ENCODE peak calls at places on chromosomes 16 and 17, in six cellular contexts. One of them, this sample, is unnamed.

GRCh38 chr17:1095853-1096675 is 83.7 kb downstream of the ABR start:
- DNase-seq in iris pigment epithelial cell: no peak
- DNase-seq in ascending aorta: no peak
- DNase-seq in SK-MEL-5: no peak
- DNase-seq in EL: no peak
- DNase-seq in skeletal muscle cell: no peak
- DNase-seq in this sample: no peak

GRCh38 chr16:598823-599739 is 9.2 kb downstream of the RAB40C start:
- DNase-seq in iris pigment epithelial cell: no peak
- DNase-seq in ascending aorta: no peak
- DNase-seq in SK-MEL-5: no peak
- DNase-seq in EL: no peak
- DNase-seq in skeletal muscle cell: no peak
- DNase-seq in this sample: no peak

GRCh38 chr17:68489919-68490318 is 22.3 kb upstream of the PRKAR1A start:
- DNase-seq in iris pigment epithelial cell: no peak
- DNase-seq in ascending aorta: no peak
- DNase-seq in SK-MEL-5: no peak
- DNase-seq in EL: no peak
- DNase-seq in skeletal muscle cell: no peak
- DNase-seq in this sample: no peak

GRCh38 chr16:80277182-80277581 is 263.6 kb upstream of the DYNLRB2 start:
- DNase-seq in iris pigment epithelial cell: no peak
- DNase-seq in ascending aorta: no peak
- DNase-seq in SK-MEL-5: peak
- DNase-seq in EL: no peak
- DNase-seq in skeletal muscle cell: no peak
- DNase-seq in this sample: no peak

GRCh38 chr17:81313776-81314409 is 18.8 kb upstream of the SLC38A10 start:
- DNase-seq in iris pigment epithelial cell: no peak
- DNase-seq in ascending aorta: no peak
- DNase-seq in SK-MEL-5: no peak
- DNase-seq in EL: no peak
- DNase-seq in skeletal muscle cell: no peak
- DNase-seq in this sample: no peak

GRCh38 chr17:62966426-62967110 is 533 bp downstream of the TANC2 start:
- DNase-seq in iris pigment epithelial cell: peak
- DNase-seq in ascending aorta: no peak
- DNase-seq in SK-MEL-5: peak
- DNase-seq in EL: peak
- DNase-seq in skeletal muscle cell: no peak
- DNase-seq in this sample: no peak

GRCh38 chr17:42179911-42180410 is 981 bp downstream of the KCNH4 start:
- DNase-seq in iris pigment epithelial cell: peak
- DNase-seq in ascending aorta: no peak
- DNase-seq in SK-MEL-5: peak
- DNase-seq in EL: peak
- DNase-seq in skeletal muscle cell: no peak
- DNase-seq in this sample: no peak

GRCh38 chr16:10976663-10977062 is 32.3 kb downstream of the CLEC16A start:
- DNase-seq in iris pigment epithelial cell: no peak
- DNase-seq in ascending aorta: no peak
- DNase-seq in SK-MEL-5: no peak
- DNase-seq in EL: no peak
- DNase-seq in skeletal muscle cell: no peak
- DNase-seq in this sample: no peak

GRCh38 chr17:45218895-45219661 is 2.6 kb upstream of the FMNL1 start:
- DNase-seq in iris pigment epithelial cell: peak
- DNase-seq in ascending aorta: peak
- DNase-seq in SK-MEL-5: peak
- DNase-seq in EL: peak
- DNase-seq in skeletal muscle cell: no peak
- DNase-seq in this sample: peak

GRCh38 chr17:19996502-19996901 is 12.7 kb upstream of the SPECC1 start:
- DNase-seq in iris pigment epithelial cell: no peak
- DNase-seq in ascending aorta: no peak
- DNase-seq in SK-MEL-5: no peak
- DNase-seq in EL: no peak
- DNase-seq in skeletal muscle cell: no peak
- DNase-seq in this sample: no peak

GRCh38 chr17:39928868-39929651 is 1.5 kb downstream of the LRRC3C start:
- DNase-seq in iris pigment epithelial cell: peak
- DNase-seq in ascending aorta: no peak
- DNase-seq in SK-MEL-5: no peak
- DNase-seq in EL: peak
- DNase-seq in skeletal muscle cell: peak
- DNase-seq in this sample: peak

GRCh38 chr17:75273968-75274708 is 3.1 kb upstream of the MIF4GD start:
- DNase-seq in iris pigment epithelial cell: peak
- DNase-seq in ascending aorta: no peak
- DNase-seq in SK-MEL-5: no peak
- DNase-seq in EL: peak
- DNase-seq in skeletal muscle cell: peak
- DNase-seq in this sample: no peak

GRCh38 chr17:35749560-35750412 is 3.3 kb downstream of the GAS2L2 start:
- DNase-seq in iris pigment epithelial cell: peak
- DNase-seq in ascending aorta: no peak
- DNase-seq in SK-MEL-5: no peak
- DNase-seq in EL: peak
- DNase-seq in skeletal muscle cell: no peak
- DNase-seq in this sample: no peak

GRCh38 chr16:75070055-75070841 is 46.3 kb downstream of the LDHD start:
- DNase-seq in iris pigment epithelial cell: no peak
- DNase-seq in ascending aorta: no peak
- DNase-seq in SK-MEL-5: no peak
- DNase-seq in EL: no peak
- DNase-seq in skeletal muscle cell: no peak
- DNase-seq in this sample: no peak

GRCh38 chr17:67200727-67201301 is 44.2 kb downstream of the HELZ start:
- DNase-seq in iris pigment epithelial cell: no peak
- DNase-seq in ascending aorta: no peak
- DNase-seq in SK-MEL-5: peak
- DNase-seq in EL: no peak
- DNase-seq in skeletal muscle cell: no peak
- DNase-seq in this sample: no peak

GRCh38 chr17:8572767-8573166 is 57.8 kb downstream of the MYH10 start:
- DNase-seq in iris pigment epithelial cell: peak
- DNase-seq in ascending aorta: no peak
- DNase-seq in SK-MEL-5: peak
- DNase-seq in EL: no peak
- DNase-seq in skeletal muscle cell: no peak
- DNase-seq in this sample: no peak

GRCh38 chr16:17467923-17468540 is 2.7 kb downstream of the XYLT1 start:
- DNase-seq in iris pigment epithelial cell: peak
- DNase-seq in ascending aorta: peak
- DNase-seq in SK-MEL-5: peak
- DNase-seq in EL: peak
- DNase-seq in skeletal muscle cell: no peak
- DNase-seq in this sample: no peak

This sample was measured in retinal pigment epithelial cell.